ENCODE peak calls at places on chromosome 20, in ten cellular contexts. N is adrenal gland; K is HCT116; I is LNCaP clone FGC; J is activated CD4-positive, alpha-beta T cell treated with anti-CD3 and anti-CD28 coated beads, Interleukin-2, amount 50 U/mL, for 1 hour; P is neural crest cell; H is nephron progenitor cell; U is RWPE1; L is bronchial epithelial cell; Q is lung microvascular endothelial cell. Y is an unnamed sample.

GRCh38 chr20:50285376-50286173 is 94.9 kb downstream of the CEBPB start:
- DNase-seq in I (no peak), U (no peak), L (no peak), J (no peak), P (no peak), N (peak), Q (no peak), H (no peak), K (no peak), Y (no peak)

GRCh38 chr20:58256842-58257241 is 28.4 kb upstream of the ANKRD60 start:
- DNase-seq in P (no peak), N (no peak), I (no peak), L (no peak), U (no peak), J (no peak), Q (peak), H (no peak), K (no peak), Y (no peak)

GRCh38 chr20:6381887-6382286 is 259.1 kb upstream of the FERMT1 start:
- DNase-seq in L (peak), Q (no peak), H (peak), N (no peak), I (no peak), U (peak), K (no peak), J (no peak), P (no peak), Y (no peak)

GRCh38 chr20:17658648-17658993 is 23.4 kb downstream of the RRBP1 start:
- DNase-seq in L (no peak), H (no peak), P (no peak), K (no peak), J (no peak), I (no peak), U (no peak), Q (no peak), N (peak), Y (no peak)

GRCh38 chr20:59322101-59322500 is 21.7 kb downstream of the EDN3 start:
- DNase-seq in J (no peak), Q (no peak), L (no peak), N (no peak), I (no peak), H (peak), U (no peak), P (no peak), K (no peak), Y (no peak)

GRCh38 chr20:5969348-5969935 is 19.0 kb downstream of the MCM8 start:
- DNase-seq in H (no peak), K (no peak), U (no peak), P (no peak), J (no peak), N (no peak), Q (no peak), L (no peak), I (no peak), Y (no peak)

GRCh38 chr20:60102665-60103210 is 144.5 kb downstream of the CDH26 start:
- DNase-seq in P (no peak), Q (no peak), K (no peak), J (no peak), I (peak), U (no peak), N (no peak), H (no peak), L (no peak), Y (no peak)

GRCh38 chr20:47063407-47063806 is 168.8 kb downstream of the EYA2 start:
- DNase-seq in K (no peak), U (no peak), N (no peak), L (peak), I (no peak), P (no peak), Q (no peak), J (no peak), H (no peak), Y (no peak)

GRCh38 chr20:50478162-50479036 is 31.8 kb upstream of the PTPN1 start:
- DNase-seq in Q (peak), U (peak), J (peak), K (peak), N (peak), L (peak), H (peak), P (peak), I (no peak), Y (peak)

GRCh38 chr20:41476446-41476845 is 109.8 kb upstream of the EMILIN3 start:
- DNase-seq in H (no peak), J (no peak), L (no peak), Q (no peak), K (no peak), N (no peak), U (no peak), I (no peak), P (no peak), Y (no peak)

GRCh38 chr20:33059741-33060390 is 6.2 kb downstream of the BPIFB3 start:
- DNase-seq in I (no peak), L (no peak), H (peak), Q (no peak), J (no peak), N (no peak), P (no peak), K (no peak), U (no peak), Y (no peak)

GRCh38 chr20:18412202-18412901 is 54.5 kb downstream of the DZANK1 start:
- DNase-seq in N (no peak), H (no peak), L (no peak), Q (no peak), J (no peak), P (no peak), U (no peak), K (no peak), I (no peak), Y (no peak)

GRCh38 chr20:62045118-62045517 is 20.6 kb downstream of the TAF4 start:
- DNase-seq in P (no peak), L (no peak), J (no peak), U (no peak), N (no peak), Q (no peak), H (no peak), I (no peak), K (no peak), Y (no peak)

GRCh38 chr20:33672426-33673114 is 1.7 kb downstream of the NECAB3 start:
- DNase-seq in I (no peak), Q (no peak), H (no peak), K (no peak), U (no peak), P (no peak), L (no peak), J (no peak), N (peak), Y (no peak)